ENCODE peak calls at places on chromosomes 12 and 14, in eight cellular contexts. One of them, this sample, is unnamed.

GRCh38 chr14:105944632-105945610 is 418.5 kb downstream of the TMEM121 start:
- DNase-seq in stimulated activated CD8-positive, alpha-beta memory T cell treated with anti-CD3 and anti-CD28 coated beads, Interleukin-15, amount 100 ng/mL, for 24 hours: peak
- DNase-seq in activated naive CD8-positive, alpha-beta T cell treated with anti-CD3 and anti-CD28 coated beads for 36 hours: peak
- DNase-seq in effector memory CD4-positive, alpha-beta T cell: peak
- DNase-seq in mammary epithelial cell: no peak
- DNase-seq in NCI-H446: peak
- DNase-seq in A549: peak
- DNase-seq in colonic mucosa: peak
- DNase-seq in this sample: peak

GRCh38 chr12:69779928-69780327 is 41.3 kb downstream of the RAB3IP start:
- DNase-seq in stimulated activated CD8-positive, alpha-beta memory T cell treated with anti-CD3 and anti-CD28 coated beads, Interleukin-15, amount 100 ng/mL, for 24 hours: no peak
- DNase-seq in activated naive CD8-positive, alpha-beta T cell treated with anti-CD3 and anti-CD28 coated beads for 36 hours: no peak
- DNase-seq in effector memory CD4-positive, alpha-beta T cell: no peak
- DNase-seq in mammary epithelial cell: peak
- DNase-seq in NCI-H446: no peak
- DNase-seq in A549: peak
- DNase-seq in colonic mucosa: no peak
- DNase-seq in this sample: no peak

GRCh38 chr12:16531623-16532022 is 74.3 kb downstream of the LMO3 start:
- DNase-seq in stimulated activated CD8-positive, alpha-beta memory T cell treated with anti-CD3 and anti-CD28 coated beads, Interleukin-15, amount 100 ng/mL, for 24 hours: no peak
- DNase-seq in activated naive CD8-positive, alpha-beta T cell treated with anti-CD3 and anti-CD28 coated beads for 36 hours: no peak
- DNase-seq in effector memory CD4-positive, alpha-beta T cell: no peak
- DNase-seq in mammary epithelial cell: peak
- DNase-seq in NCI-H446: no peak
- DNase-seq in A549: no peak
- DNase-seq in colonic mucosa: no peak
- DNase-seq in this sample: peak

GRCh38 chr14:85273099-85273677 is 256.8 kb upstream of the FLRT2 start:
- DNase-seq in stimulated activated CD8-positive, alpha-beta memory T cell treated with anti-CD3 and anti-CD28 coated beads, Interleukin-15, amount 100 ng/mL, for 24 hours: no peak
- DNase-seq in activated naive CD8-positive, alpha-beta T cell treated with anti-CD3 and anti-CD28 coated beads for 36 hours: no peak
- DNase-seq in effector memory CD4-positive, alpha-beta T cell: no peak
- DNase-seq in mammary epithelial cell: no peak
- DNase-seq in NCI-H446: no peak
- DNase-seq in A549: no peak
- DNase-seq in colonic mucosa: no peak
- DNase-seq in this sample: no peak

GRCh38 chr12:113955109-113955970 is 10.8 kb downstream of the RBM19 start:
- DNase-seq in stimulated activated CD8-positive, alpha-beta memory T cell treated with anti-CD3 and anti-CD28 coated beads, Interleukin-15, amount 100 ng/mL, for 24 hours: no peak
- DNase-seq in activated naive CD8-positive, alpha-beta T cell treated with anti-CD3 and anti-CD28 coated beads for 36 hours: no peak
- DNase-seq in effector memory CD4-positive, alpha-beta T cell: no peak
- DNase-seq in mammary epithelial cell: peak
- DNase-seq in NCI-H446: no peak
- DNase-seq in A549: peak
- DNase-seq in colonic mucosa: peak
- DNase-seq in this sample: no peak

GRCh38 chr12:52294803-52295202 is 3.5 kb upstream of the KRT81 start:
- DNase-seq in stimulated activated CD8-positive, alpha-beta memory T cell treated with anti-CD3 and anti-CD28 coated beads, Interleukin-15, amount 100 ng/mL, for 24 hours: no peak
- DNase-seq in activated naive CD8-positive, alpha-beta T cell treated with anti-CD3 and anti-CD28 coated beads for 36 hours: no peak
- DNase-seq in effector memory CD4-positive, alpha-beta T cell: no peak
- DNase-seq in mammary epithelial cell: no peak
- DNase-seq in NCI-H446: no peak
- DNase-seq in A549: no peak
- DNase-seq in colonic mucosa: no peak
- DNase-seq in this sample: no peak

GRCh38 chr12:76896274-76896673 is 17.5 kb upstream of the CSRP2 start:
- DNase-seq in stimulated activated CD8-positive, alpha-beta memory T cell treated with anti-CD3 and anti-CD28 coated beads, Interleukin-15, amount 100 ng/mL, for 24 hours: no peak
- DNase-seq in activated naive CD8-positive, alpha-beta T cell treated with anti-CD3 and anti-CD28 coated beads for 36 hours: no peak
- DNase-seq in effector memory CD4-positive, alpha-beta T cell: no peak
- DNase-seq in mammary epithelial cell: no peak
- DNase-seq in NCI-H446: no peak
- DNase-seq in A549: no peak
- DNase-seq in colonic mucosa: no peak
- DNase-seq in this sample: no peak

GRCh38 chr14:51554953-51555352 is 96.8 kb upstream of the FRMD6 start:
- DNase-seq in stimulated activated CD8-positive, alpha-beta memory T cell treated with anti-CD3 and anti-CD28 coated beads, Interleukin-15, amount 100 ng/mL, for 24 hours: no peak
- DNase-seq in activated naive CD8-positive, alpha-beta T cell treated with anti-CD3 and anti-CD28 coated beads for 36 hours: no peak
- DNase-seq in effector memory CD4-positive, alpha-beta T cell: no peak
- DNase-seq in mammary epithelial cell: no peak
- DNase-seq in NCI-H446: peak
- DNase-seq in A549: no peak
- DNase-seq in colonic mucosa: no peak
- DNase-seq in this sample: no peak

GRCh38 chr12:93669452-93669851 is 7.7 kb upstream of the CRADD start:
- DNase-seq in stimulated activated CD8-positive, alpha-beta memory T cell treated with anti-CD3 and anti-CD28 coated beads, Interleukin-15, amount 100 ng/mL, for 24 hours: no peak
- DNase-seq in activated naive CD8-positive, alpha-beta T cell treated with anti-CD3 and anti-CD28 coated beads for 36 hours: no peak
- DNase-seq in effector memory CD4-positive, alpha-beta T cell: no peak
- DNase-seq in mammary epithelial cell: no peak
- DNase-seq in NCI-H446: no peak
- DNase-seq in A549: no peak
- DNase-seq in colonic mucosa: no peak
- DNase-seq in this sample: no peak

GRCh38 chr12:114439306-114439705 is 33.4 kb upstream of the TBX5 start:
- DNase-seq in stimulated activated CD8-positive, alpha-beta memory T cell treated with anti-CD3 and anti-CD28 coated beads, Interleukin-15, amount 100 ng/mL, for 24 hours: no peak
- DNase-seq in activated naive CD8-positive, alpha-beta T cell treated with anti-CD3 and anti-CD28 coated beads for 36 hours: no peak
- DNase-seq in effector memory CD4-positive, alpha-beta T cell: no peak
- DNase-seq in mammary epithelial cell: no peak
- DNase-seq in NCI-H446: no peak
- DNase-seq in A549: no peak
- DNase-seq in colonic mucosa: no peak
- DNase-seq in this sample: no peak

GRCh38 chr12:103279444-103279843 is 216.3 kb downstream of the C12orf42 start:
- DNase-seq in stimulated activated CD8-positive, alpha-beta memory T cell treated with anti-CD3 and anti-CD28 coated beads, Interleukin-15, amount 100 ng/mL, for 24 hours: no peak
- DNase-seq in activated naive CD8-positive, alpha-beta T cell treated with anti-CD3 and anti-CD28 coated beads for 36 hours: no peak
- DNase-seq in effector memory CD4-positive, alpha-beta T cell: no peak
- DNase-seq in mammary epithelial cell: peak
- DNase-seq in NCI-H446: no peak
- DNase-seq in A549: no peak
- DNase-seq in colonic mucosa: no peak
- DNase-seq in this sample: no peak

GRCh38 chr12:22289250-22289649 is 45.3 kb downstream of the ST8SIA1 start:
- DNase-seq in stimulated activated CD8-positive, alpha-beta memory T cell treated with anti-CD3 and anti-CD28 coated beads, Interleukin-15, amount 100 ng/mL, for 24 hours: no peak
- DNase-seq in activated naive CD8-positive, alpha-beta T cell treated with anti-CD3 and anti-CD28 coated beads for 36 hours: no peak
- DNase-seq in effector memory CD4-positive, alpha-beta T cell: no peak
- DNase-seq in mammary epithelial cell: no peak
- DNase-seq in NCI-H446: no peak
- DNase-seq in A549: no peak
- DNase-seq in colonic mucosa: no peak
- DNase-seq in this sample: no peak

GRCh38 chr12:50066402-50066801 is 9.0 kb downstream of the ASIC1 start:
- DNase-seq in stimulated activated CD8-positive, alpha-beta memory T cell treated with anti-CD3 and anti-CD28 coated beads, Interleukin-15, amount 100 ng/mL, for 24 hours: no peak
- DNase-seq in activated naive CD8-positive, alpha-beta T cell treated with anti-CD3 and anti-CD28 coated beads for 36 hours: no peak
- DNase-seq in effector memory CD4-positive, alpha-beta T cell: no peak
- DNase-seq in mammary epithelial cell: peak
- DNase-seq in NCI-H446: no peak
- DNase-seq in A549: no peak
- DNase-seq in colonic mucosa: no peak
- DNase-seq in this sample: no peak

GRCh38 chr14:55302770-55303472 is 31.7 kb downstream of the FBXO34 start:
- DNase-seq in stimulated activated CD8-positive, alpha-beta memory T cell treated with anti-CD3 and anti-CD28 coated beads, Interleukin-15, amount 100 ng/mL, for 24 hours: no peak
- DNase-seq in activated naive CD8-positive, alpha-beta T cell treated with anti-CD3 and anti-CD28 coated beads for 36 hours: no peak
- DNase-seq in effector memory CD4-positive, alpha-beta T cell: no peak
- DNase-seq in mammary epithelial cell: peak
- DNase-seq in NCI-H446: no peak
- DNase-seq in A549: no peak
- DNase-seq in colonic mucosa: no peak
- DNase-seq in this sample: no peak

GRCh38 chr12:123165537-123165936 is 14.6 kb upstream of the PITPNM2 start:
- DNase-seq in stimulated activated CD8-positive, alpha-beta memory T cell treated with anti-CD3 and anti-CD28 coated beads, Interleukin-15, amount 100 ng/mL, for 24 hours: no peak
- DNase-seq in activated naive CD8-positive, alpha-beta T cell treated with anti-CD3 and anti-CD28 coated beads for 36 hours: no peak
- DNase-seq in effector memory CD4-positive, alpha-beta T cell: no peak
- DNase-seq in mammary epithelial cell: no peak
- DNase-seq in NCI-H446: no peak
- DNase-seq in A549: no peak
- DNase-seq in colonic mucosa: no peak
- DNase-seq in this sample: no peak

GRCh38 chr12:104668274-104668718 is 211.5 kb downstream of the CHST11 start:
- DNase-seq in stimulated activated CD8-positive, alpha-beta memory T cell treated with anti-CD3 and anti-CD28 coated beads, Interleukin-15, amount 100 ng/mL, for 24 hours: no peak
- DNase-seq in activated naive CD8-positive, alpha-beta T cell treated with anti-CD3 and anti-CD28 coated beads for 36 hours: no peak
- DNase-seq in effector memory CD4-positive, alpha-beta T cell: no peak
- DNase-seq in mammary epithelial cell: no peak
- DNase-seq in NCI-H446: no peak
- DNase-seq in A549: no peak
- DNase-seq in colonic mucosa: peak
- DNase-seq in this sample: no peak

GRCh38 chr12:97941686-97942354 is 479.2 kb downstream of the RMST start:
- DNase-seq in stimulated activated CD8-positive, alpha-beta memory T cell treated with anti-CD3 and anti-CD28 coated beads, Interleukin-15, amount 100 ng/mL, for 24 hours: no peak
- DNase-seq in activated naive CD8-positive, alpha-beta T cell treated with anti-CD3 and anti-CD28 coated beads for 36 hours: no peak
- DNase-seq in effector memory CD4-positive, alpha-beta T cell: no peak
- DNase-seq in mammary epithelial cell: peak
- DNase-seq in NCI-H446: no peak
- DNase-seq in A549: no peak
- DNase-seq in colonic mucosa: no peak
- DNase-seq in this sample: no peak

GRCh38 chr12:52529417-52529816 is 9.2 kb upstream of the KRT5 start:
- DNase-seq in stimulated activated CD8-positive, alpha-beta memory T cell treated with anti-CD3 and anti-CD28 coated beads, Interleukin-15, amount 100 ng/mL, for 24 hours: no peak
- DNase-seq in activated naive CD8-positive, alpha-beta T cell treated with anti-CD3 and anti-CD28 coated beads for 36 hours: no peak
- DNase-seq in effector memory CD4-positive, alpha-beta T cell: no peak
- DNase-seq in mammary epithelial cell: no peak
- DNase-seq in NCI-H446: no peak
- DNase-seq in A549: no peak
- DNase-seq in colonic mucosa: no peak
- DNase-seq in this sample: no peak

GRCh38 chr12:5081016-5081415 is 37.3 kb downstream of the KCNA5 start:
- DNase-seq in stimulated activated CD8-positive, alpha-beta memory T cell treated with anti-CD3 and anti-CD28 coated beads, Interleukin-15, amount 100 ng/mL, for 24 hours: no peak
- DNase-seq in activated naive CD8-positive, alpha-beta T cell treated with anti-CD3 and anti-CD28 coated beads for 36 hours: no peak
- DNase-seq in effector memory CD4-positive, alpha-beta T cell: no peak
- DNase-seq in mammary epithelial cell: no peak
- DNase-seq in NCI-H446: no peak
- DNase-seq in A549: no peak
- DNase-seq in colonic mucosa: no peak
- DNase-seq in this sample: no peak

GRCh38 chr12:88553941-88554658 is 26.2 kb downstream of the KITLG start:
- DNase-seq in stimulated activated CD8-positive, alpha-beta memory T cell treated with anti-CD3 and anti-CD28 coated beads, Interleukin-15, amount 100 ng/mL, for 24 hours: no peak
- DNase-seq in activated naive CD8-positive, alpha-beta T cell treated with anti-CD3 and anti-CD28 coated beads for 36 hours: no peak
- DNase-seq in effector memory CD4-positive, alpha-beta T cell: no peak
- DNase-seq in mammary epithelial cell: peak
- DNase-seq in NCI-H446: peak
- DNase-seq in A549: no peak
- DNase-seq in colonic mucosa: no peak
- DNase-seq in this sample: no peak

GRCh38 chr12:15700595-15700994 is 88.6 kb downstream of the EPS8 start:
- DNase-seq in stimulated activated CD8-positive, alpha-beta memory T cell treated with anti-CD3 and anti-CD28 coated beads, Interleukin-15, amount 100 ng/mL, for 24 hours: no peak
- DNase-seq in activated naive CD8-positive, alpha-beta T cell treated with anti-CD3 and anti-CD28 coated beads for 36 hours: no peak
- DNase-seq in effector memory CD4-positive, alpha-beta T cell: no peak
- DNase-seq in mammary epithelial cell: peak
- DNase-seq in NCI-H446: no peak
- DNase-seq in A549: no peak
- DNase-seq in colonic mucosa: no peak
- DNase-seq in this sample: no peak

GRCh38 chr14:33120341-33120740 is 181.7 kb downstream of the NPAS3 start:
- DNase-seq in stimulated activated CD8-positive, alpha-beta memory T cell treated with anti-CD3 and anti-CD28 coated beads, Interleukin-15, amount 100 ng/mL, for 24 hours: no peak
- DNase-seq in activated naive CD8-positive, alpha-beta T cell treated with anti-CD3 and anti-CD28 coated beads for 36 hours: no peak
- DNase-seq in effector memory CD4-positive, alpha-beta T cell: no peak
- DNase-seq in mammary epithelial cell: peak
- DNase-seq in NCI-H446: no peak
- DNase-seq in A549: no peak
- DNase-seq in colonic mucosa: no peak
- DNase-seq in this sample: peak

GRCh38 chr14:44168566-44168965 is 338.5 kb downstream of the FSCB start:
- DNase-seq in stimulated activated CD8-positive, alpha-beta memory T cell treated with anti-CD3 and anti-CD28 coated beads, Interleukin-15, amount 100 ng/mL, for 24 hours: no peak
- DNase-seq in activated naive CD8-positive, alpha-beta T cell treated with anti-CD3 and anti-CD28 coated beads for 36 hours: no peak
- DNase-seq in effector memory CD4-positive, alpha-beta T cell: no peak
- DNase-seq in mammary epithelial cell: no peak
- DNase-seq in NCI-H446: no peak
- DNase-seq in A549: no peak
- DNase-seq in colonic mucosa: no peak
- DNase-seq in this sample: no peak

GRCh38 chr14:104797112-104798044 is 1.8 kb upstream of the AKT1 start:
- DNase-seq in stimulated activated CD8-positive, alpha-beta memory T cell treated with anti-CD3 and anti-CD28 coated beads, Interleukin-15, amount 100 ng/mL, for 24 hours: no peak
- DNase-seq in activated naive CD8-positive, alpha-beta T cell treated with anti-CD3 and anti-CD28 coated beads for 36 hours: no peak
- DNase-seq in effector memory CD4-positive, alpha-beta T cell: no peak
- DNase-seq in mammary epithelial cell: no peak
- DNase-seq in NCI-H446: no peak
- DNase-seq in A549: no peak
- DNase-seq in colonic mucosa: peak
- DNase-seq in this sample: peak

GRCh38 chr12:111640498-111640897 is 41.4 kb upstream of the ATXN2 start:
- DNase-seq in stimulated activated CD8-positive, alpha-beta memory T cell treated with anti-CD3 and anti-CD28 coated beads, Interleukin-15, amount 100 ng/mL, for 24 hours: no peak
- DNase-seq in activated naive CD8-positive, alpha-beta T cell treated with anti-CD3 and anti-CD28 coated beads for 36 hours: no peak
- DNase-seq in effector memory CD4-positive, alpha-beta T cell: no peak
- DNase-seq in mammary epithelial cell: no peak
- DNase-seq in NCI-H446: peak
- DNase-seq in A549: no peak
- DNase-seq in colonic mucosa: no peak
- DNase-seq in this sample: no peak

GRCh38 chr14:54735424-54735823 is 167.2 kb downstream of the GCH1 start:
- DNase-seq in stimulated activated CD8-positive, alpha-beta memory T cell treated with anti-CD3 and anti-CD28 coated beads, Interleukin-15, amount 100 ng/mL, for 24 hours: no peak
- DNase-seq in activated naive CD8-positive, alpha-beta T cell treated with anti-CD3 and anti-CD28 coated beads for 36 hours: no peak
- DNase-seq in effector memory CD4-positive, alpha-beta T cell: no peak
- DNase-seq in mammary epithelial cell: no peak
- DNase-seq in NCI-H446: no peak
- DNase-seq in A549: no peak
- DNase-seq in colonic mucosa: no peak
- DNase-seq in this sample: no peak

GRCh38 chr14:102076793-102077759 is 9.8 kb downstream of the HSP90AA1 start:
- DNase-seq in stimulated activated CD8-positive, alpha-beta memory T cell treated with anti-CD3 and anti-CD28 coated beads, Interleukin-15, amount 100 ng/mL, for 24 hours: no peak
- DNase-seq in activated naive CD8-positive, alpha-beta T cell treated with anti-CD3 and anti-CD28 coated beads for 36 hours: no peak
- DNase-seq in effector memory CD4-positive, alpha-beta T cell: no peak
- DNase-seq in mammary epithelial cell: no peak
- DNase-seq in NCI-H446: no peak
- DNase-seq in A549: no peak
- DNase-seq in colonic mucosa: no peak
- DNase-seq in this sample: no peak

GRCh38 chr12:88693837-88694445 is 113.7 kb upstream of the KITLG start:
- DNase-seq in stimulated activated CD8-positive, alpha-beta memory T cell treated with anti-CD3 and anti-CD28 coated beads, Interleukin-15, amount 100 ng/mL, for 24 hours: no peak
- DNase-seq in activated naive CD8-positive, alpha-beta T cell treated with anti-CD3 and anti-CD28 coated beads for 36 hours: no peak
- DNase-seq in effector memory CD4-positive, alpha-beta T cell: no peak
- DNase-seq in mammary epithelial cell: peak
- DNase-seq in NCI-H446: no peak
- DNase-seq in A549: no peak
- DNase-seq in colonic mucosa: no peak
- DNase-seq in this sample: no peak

GRCh38 chr12:9642606-9643270 is 26.8 kb upstream of the CLEC2D start:
- DNase-seq in stimulated activated CD8-positive, alpha-beta memory T cell treated with anti-CD3 and anti-CD28 coated beads, Interleukin-15, amount 100 ng/mL, for 24 hours: no peak
- DNase-seq in activated naive CD8-positive, alpha-beta T cell treated with anti-CD3 and anti-CD28 coated beads for 36 hours: no peak
- DNase-seq in effector memory CD4-positive, alpha-beta T cell: no peak
- DNase-seq in mammary epithelial cell: no peak
- DNase-seq in NCI-H446: no peak
- DNase-seq in A549: no peak
- DNase-seq in colonic mucosa: no peak
- DNase-seq in this sample: no peak

GRCh38 chr14:86938356-86938755 is 1054.6 kb downstream of the GALC start:
- DNase-seq in stimulated activated CD8-positive, alpha-beta memory T cell treated with anti-CD3 and anti-CD28 coated beads, Interleukin-15, amount 100 ng/mL, for 24 hours: no peak
- DNase-seq in activated naive CD8-positive, alpha-beta T cell treated with anti-CD3 and anti-CD28 coated beads for 36 hours: no peak
- DNase-seq in effector memory CD4-positive, alpha-beta T cell: no peak
- DNase-seq in mammary epithelial cell: no peak
- DNase-seq in NCI-H446: no peak
- DNase-seq in A549: no peak
- DNase-seq in colonic mucosa: no peak
- DNase-seq in this sample: no peak